ENCODE peak calls at places on chromosomes 1 and 21, in four cellular contexts. One of them, this sample, is unnamed.

GRCh38 chr1:37234941-37235418 is 200.7 kb upstream of the GRIK3 start:
- DNase-seq in Peyer's patch: no peak
- DNase-seq in aorta: no peak
- DNase-seq in brain microvascular endothelial cell: no peak
- DNase-seq in this sample: no peak

GRCh38 chr1:168135982-168136708 is 585 bp downstream of the GPR161 start:
- DNase-seq in Peyer's patch: no peak
- DNase-seq in aorta: peak
- DNase-seq in brain microvascular endothelial cell: no peak
- DNase-seq in this sample: no peak

GRCh38 chr1:53328490-53329182 is 766 bp upstream of the LRP8 start:
- DNase-seq in Peyer's patch: peak
- DNase-seq in aorta: peak
- DNase-seq in brain microvascular endothelial cell: no peak
- DNase-seq in this sample: no peak

GRCh38 chr1:15944308-15945010 is 31.4 kb downstream of the ZBTB17 start:
- DNase-seq in Peyer's patch: no peak
- DNase-seq in aorta: peak
- DNase-seq in brain microvascular endothelial cell: no peak
- DNase-seq in this sample: no peak

GRCh38 chr21:41065539-41065938 is 102.4 kb upstream of the BACE2 start:
- DNase-seq in Peyer's patch: no peak
- DNase-seq in aorta: no peak
- DNase-seq in brain microvascular endothelial cell: no peak
- DNase-seq in this sample: no peak

GRCh38 chr21:34630536-34631143 is 15.7 kb upstream of the RCAN1 start:
- DNase-seq in Peyer's patch: no peak
- DNase-seq in aorta: no peak
- DNase-seq in brain microvascular endothelial cell: peak
- DNase-seq in this sample: no peak

GRCh38 chr1:178031856-178032320 is 62.0 kb upstream of the RASAL2 start:
- DNase-seq in Peyer's patch: peak
- DNase-seq in aorta: peak
- DNase-seq in brain microvascular endothelial cell: peak
- DNase-seq in this sample: peak

GRCh38 chr1:197985340-197985739 is 68.2 kb downstream of the LHX9 start:
- DNase-seq in Peyer's patch: no peak
- DNase-seq in aorta: no peak
- DNase-seq in brain microvascular endothelial cell: no peak
- DNase-seq in this sample: no peak

GRCh38 chr1:180935326-180936109 is 22.8 kb downstream of the KIAA1614 start:
- DNase-seq in Peyer's patch: peak
- DNase-seq in aorta: no peak
- DNase-seq in brain microvascular endothelial cell: no peak
- DNase-seq in this sample: no peak

GRCh38 chr1:66867501-66867900 is 57.2 kb downstream of the DNAI4 start:
- DNase-seq in Peyer's patch: no peak
- DNase-seq in aorta: no peak
- DNase-seq in brain microvascular endothelial cell: no peak
- DNase-seq in this sample: no peak

GRCh38 chr1:65965112-65965511 is 172.4 kb downstream of the PDE4B start:
- DNase-seq in Peyer's patch: no peak
- DNase-seq in aorta: no peak
- DNase-seq in brain microvascular endothelial cell: no peak
- DNase-seq in this sample: no peak

GRCh38 chr1:181783208-181783607 is 278.3 kb downstream of the ZNF648 start:
- DNase-seq in Peyer's patch: no peak
- DNase-seq in aorta: no peak
- DNase-seq in brain microvascular endothelial cell: no peak
- DNase-seq in this sample: no peak

GRCh38 chr1:26557078-26557477 is 27.5 kb downstream of the RPS6KA1 start:
- DNase-seq in Peyer's patch: no peak
- DNase-seq in aorta: no peak
- DNase-seq in brain microvascular endothelial cell: no peak
- DNase-seq in this sample: no peak

GRCh38 chr1:163203561-163203960 is 845 bp upstream of the RGS5 start:
- DNase-seq in Peyer's patch: no peak
- DNase-seq in aorta: no peak
- DNase-seq in brain microvascular endothelial cell: no peak
- DNase-seq in this sample: no peak

GRCh38 chr21:42350271-42350885 is 416 bp downstream of the TFF2 start:
- DNase-seq in Peyer's patch: no peak
- DNase-seq in aorta: no peak
- DNase-seq in brain microvascular endothelial cell: no peak
- DNase-seq in this sample: no peak

GRCh38 chr1:231626951-231627614 is 493 bp downstream of the DISC1 start:
- DNase-seq in Peyer's patch: peak
- DNase-seq in aorta: peak
- DNase-seq in brain microvascular endothelial cell: peak
- DNase-seq in this sample: peak

GRCh38 chr1:228863776-228864175 is 128.5 kb downstream of the RHOU start:
- DNase-seq in Peyer's patch: no peak
- DNase-seq in aorta: no peak
- DNase-seq in brain microvascular endothelial cell: no peak
- DNase-seq in this sample: no peak

GRCh38 chr1:54571326-54571725 is 23.3 kb downstream of the ACOT11 start:
- DNase-seq in Peyer's patch: no peak
- DNase-seq in aorta: peak
- DNase-seq in brain microvascular endothelial cell: no peak
- DNase-seq in this sample: no peak

GRCh38 chr1:20442920-20443625 is 42.9 kb downstream of the CAMK2N1 start:
- DNase-seq in Peyer's patch: no peak
- DNase-seq in aorta: no peak
- DNase-seq in brain microvascular endothelial cell: no peak
- DNase-seq in this sample: no peak

GRCh38 chr1:202210969-202211368 is 17.4 kb downstream of the LGR6 start:
- DNase-seq in Peyer's patch: no peak
- DNase-seq in aorta: no peak
- DNase-seq in brain microvascular endothelial cell: no peak
- DNase-seq in this sample: no peak
- H3K27ac ChIP-seq in Peyer's patch: no peak
- H3K27ac ChIP-seq in aorta: no peak
- H3K27ac ChIP-seq in brain microvascular endothelial cell: no peak
- H3K27ac ChIP-seq in this sample: no peak

GRCh38 chr1:64881281-64881680 is 85.1 kb downstream of the JAK1 start:
- DNase-seq in Peyer's patch: no peak
- DNase-seq in aorta: no peak
- DNase-seq in brain microvascular endothelial cell: peak
- DNase-seq in this sample: no peak
- H3K27ac ChIP-seq in Peyer's patch: no peak
- H3K27ac ChIP-seq in aorta: no peak
- H3K27ac ChIP-seq in brain microvascular endothelial cell: peak
- H3K27ac ChIP-seq in this sample: no peak

GRCh38 chr1:213984387-213985180 is 3.2 kb upstream of the PROX1 start:
- DNase-seq in Peyer's patch: no peak
- DNase-seq in aorta: no peak
- DNase-seq in brain microvascular endothelial cell: no peak
- DNase-seq in this sample: no peak
- H3K27ac ChIP-seq in Peyer's patch: no peak
- H3K27ac ChIP-seq in aorta: no peak
- H3K27ac ChIP-seq in brain microvascular endothelial cell: no peak
- H3K27ac ChIP-seq in this sample: no peak

DNA sequence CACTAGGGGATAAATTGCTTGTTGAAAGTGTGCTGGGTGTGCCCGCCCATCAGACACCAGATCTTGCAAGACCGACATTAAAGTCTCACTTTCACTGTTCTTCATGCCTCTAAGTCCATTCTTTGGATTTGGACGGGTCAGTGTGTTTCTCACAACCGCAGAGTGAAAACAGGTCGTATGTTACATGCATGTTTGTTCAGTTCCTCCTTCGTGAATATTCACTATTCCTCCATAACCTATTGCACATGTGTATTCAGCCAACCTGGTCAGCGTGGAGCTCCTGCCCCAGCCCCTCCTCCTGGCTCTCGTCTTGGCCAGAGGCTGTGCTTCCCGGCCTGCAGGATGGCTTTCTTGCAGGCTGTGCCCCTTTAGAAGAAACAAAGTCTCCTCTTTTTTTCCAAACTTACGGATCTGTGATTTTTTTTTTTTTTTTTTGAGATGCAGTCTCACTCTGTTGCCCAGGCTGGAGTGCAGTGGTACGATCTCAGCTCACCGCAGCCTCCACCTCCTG is 2.2 kb upstream of the KRTAP10-6 start:
- DNase-seq in Peyer's patch: no peak
- DNase-seq in aorta: no peak
- DNase-seq in brain microvascular endothelial cell: no peak
- DNase-seq in this sample: no peak
- H3K27ac ChIP-seq in Peyer's patch: no peak
- H3K27ac ChIP-seq in aorta: no peak
- H3K27ac ChIP-seq in brain microvascular endothelial cell: no peak
- H3K27ac ChIP-seq in this sample: no peak

GRCh38 chr1:204711103-204711946 is 25.8 kb upstream of the LRRN2 start:
- DNase-seq in Peyer's patch: no peak
- DNase-seq in aorta: no peak
- DNase-seq in brain microvascular endothelial cell: no peak
- DNase-seq in this sample: no peak

GRCh38 chr1:204709960-204710912 is 24.7 kb upstream of the LRRN2 start:
- DNase-seq in Peyer's patch: no peak
- DNase-seq in aorta: no peak
- DNase-seq in brain microvascular endothelial cell: no peak
- DNase-seq in this sample: no peak

GRCh38 chr1:204712718-204713430 is 27.3 kb upstream of the LRRN2 start:
- DNase-seq in Peyer's patch: no peak
- DNase-seq in aorta: no peak
- DNase-seq in brain microvascular endothelial cell: no peak
- DNase-seq in this sample: no peak

GRCh38 chr1:204713541-204713940 is 28.0 kb upstream of the LRRN2 start:
- DNase-seq in Peyer's patch: no peak
- DNase-seq in aorta: no peak
- DNase-seq in brain microvascular endothelial cell: no peak
- DNase-seq in this sample: no peak

GRCh38 chr1:204711947-204712701 is 26.6 kb upstream of the LRRN2 start:
- DNase-seq in Peyer's patch: no peak
- DNase-seq in aorta: no peak
- DNase-seq in brain microvascular endothelial cell: no peak
- DNase-seq in this sample: peak
- H3K27ac ChIP-seq in Peyer's patch: no peak
- H3K27ac ChIP-seq in aorta: no peak
- H3K27ac ChIP-seq in brain microvascular endothelial cell: no peak
- H3K27ac ChIP-seq in this sample: no peak